ENCODE peak calls at places on chromosomes 11 and 22, in ten cellular contexts. I is cardiac fibroblast; V is non-pigmented ciliary epithelial cell; S is AG08396; X is midbrain; O is NCI-H510A treated with DMSO at 0.1 percent for 48 hours; T is stimulated activated CD8-positive, alpha-beta memory T cell treated with anti-CD3 and anti-CD28 coated beads, Interleukin-7, amount 100 ng/mL, for 1 hour; J is AG09309; K is MG63; P is CD8-positive, alpha-beta T cell. G is an unnamed sample.

GRCh38 chr11:1174441-1175370 is 17.0 kb downstream of the MUC5AC start:
- DNase-seq in I (no peak), V (no peak), S (no peak), X (no peak), O (no peak), T (no peak), J (no peak), K (no peak), P (no peak), G (no peak)

GRCh38 chr11:17457361-17458104 is 19.1 kb downstream of the ABCC8 start:
- DNase-seq in I (no peak), V (no peak), S (no peak), X (no peak), O (no peak), T (no peak), J (no peak), K (no peak), P (no peak), G (no peak)

GRCh38 chr11:15688351-15688792 is 573.6 kb downstream of the INSC start:
- DNase-seq in I (peak), V (no peak), S (peak), X (peak), O (no peak), T (no peak), J (no peak), K (peak), P (no peak), G (no peak)

GRCh38 chr11:126049159-126049558 is 13.5 kb downstream of the CDON start:
- DNase-seq in I (no peak), V (no peak), S (no peak), X (no peak), O (no peak), T (no peak), J (no peak), K (no peak), P (no peak), G (no peak)

GRCh38 chr11:27387362-27387761 is 24.3 kb upstream of the CCDC34 start:
- DNase-seq in I (no peak), V (no peak), S (no peak), X (no peak), O (no peak), T (no peak), J (no peak), K (no peak), P (no peak), G (no peak)

GRCh38 chr11:131491503-131491902 is 121.1 kb downstream of the NTM start:
- DNase-seq in I (peak), V (no peak), S (peak), X (no peak), O (no peak), T (no peak), J (peak), K (no peak), P (no peak), G (no peak)

GRCh38 chr11:65695459-65696241 is 16.4 kb upstream of the KAT5 start:
- DNase-seq in I (peak), V (no peak), S (no peak), X (peak), O (peak), T (no peak), J (no peak), K (no peak), P (no peak), G (no peak)

GRCh38 chr11:126491092-126491491 is 135.6 kb downstream of the ST3GAL4 start:
- DNase-seq in I (no peak), V (no peak), S (no peak), X (no peak), O (peak), T (no peak), J (no peak), K (no peak), P (no peak), G (no peak)

GRCh38 chr22:38017272-38017920 is 33.0 kb upstream of the SOX10 start:
- DNase-seq in I (peak), V (no peak), S (peak), X (peak), O (no peak), T (no peak), J (no peak), K (peak), P (no peak), G (no peak)

GRCh38 chr22:44884968-44885805 is 124.6 kb downstream of the PHF21B start:
- DNase-seq in I (no peak), V (no peak), S (no peak), X (no peak), O (peak), T (no peak), J (no peak), K (no peak), P (no peak), G (no peak)

GRCh38 chr22:41619979-41620645 is 731 bp downstream of the DESI1 start:
- DNase-seq in I (no peak), V (no peak), S (peak), X (no peak), O (peak), T (no peak), J (no peak), K (peak), P (peak), G (no peak)

GRCh38 chr11:84642500-84642899 is 984.6 kb downstream of the DLG2 start:
- DNase-seq in I (no peak), V (no peak), S (no peak), X (no peak), O (no peak), T (no peak), J (no peak), K (no peak), P (no peak), G (no peak)

GRCh38 chr11:77791301-77791700 is 29.2 kb downstream of the RSF1 start:
- DNase-seq in I (no peak), V (no peak), S (no peak), X (no peak), O (no peak), T (no peak), J (no peak), K (no peak), P (no peak), G (no peak)

GRCh38 chr22:37708580-37709444 is 12.0 kb downstream of the TRIOBP start:
- DNase-seq in I (no peak), V (no peak), S (no peak), X (no peak), O (no peak), T (no peak), J (no peak), K (no peak), P (no peak), G (no peak)

GRCh38 chr11:125070699-125071254 is 7.7 kb downstream of the SLC37A2 start:
- DNase-seq in I (peak), V (no peak), S (peak), X (peak), O (no peak), T (no peak), J (no peak), K (peak), P (no peak), G (no peak)

GRCh38 chr11:93392862-93393261 is 62.3 kb downstream of the DEUP1 start:
- DNase-seq in I (no peak), V (no peak), S (no peak), X (no peak), O (no peak), T (no peak), J (no peak), K (no peak), P (no peak), G (no peak)

GRCh38 chr11:85914425-85914824 is 59.2 kb downstream of the CCDC83 start:
- DNase-seq in I (no peak), V (no peak), S (no peak), X (no peak), O (no peak), T (no peak), J (no peak), K (no peak), P (no peak), G (no peak)

GRCh38 chr11:117903505-117904382 is 25.5 kb downstream of the TMPRSS13 start:
- DNase-seq in I (no peak), V (no peak), S (no peak), X (no peak), O (no peak), T (no peak), J (no peak), K (no peak), P (no peak), G (no peak)

GRCh38 chr11:19013181-19013857 is 47.2 kb downstream of the MRGPRX2 start:
- DNase-seq in I (no peak), V (no peak), S (no peak), X (no peak), O (no peak), T (no peak), J (no peak), K (no peak), P (no peak), G (no peak)

GRCh38 chr11:68418671-68419070 is 41.9 kb upstream of the PPP6R3 start:
- DNase-seq in I (no peak), V (no peak), S (no peak), X (no peak), O (no peak), T (no peak), J (no peak), K (no peak), P (no peak), G (no peak)

GRCh38 chr11:86606849-86607481 is 65.5 kb downstream of the ME3 start:
- DNase-seq in I (peak), V (no peak), S (no peak), X (no peak), O (no peak), T (no peak), J (no peak), K (no peak), P (no peak), G (no peak)

GRCh38 chr22:20652130-20652529 is 121.8 kb upstream of the SERPIND1 start:
- DNase-seq in I (no peak), V (no peak), S (no peak), X (no peak), O (no peak), T (no peak), J (no peak), K (no peak), P (no peak), G (no peak)

GRCh38 chr11:110891411-110891810 is 179.2 kb upstream of the ARHGAP20 start:
- DNase-seq in I (peak), V (peak), S (peak), X (no peak), O (no peak), T (no peak), J (peak), K (no peak), P (no peak), G (no peak)

G was measured in cortex of kidney.